ENCODE peak calls at places on chromosomes 4 and X, in ten cellular contexts. U is fibroblast of mammary gland, K is GM12864, S is heart left ventricle, M is fibroblast of pulmonary artery, H is nephron progenitor cell, A is mesothelial cell of epicardium, V is GM13977, E is psoas muscle, X is lower leg skin. Z is an unnamed sample.
A peak's percentile ranks its signal among the peaks of the same experiment; 100 is the strongest.

GRCh38 chr4:52983563-52984303 is 121.6 kb downstream of the RASL11B start:
- DNase-seq in V (peak; percentile 54), U (peak; percentile 75), E (no peak), S (no peak), H (peak; percentile 19), A (no peak), M (peak; percentile 73), K (peak; percentile 8), X (no peak), Z (peak; percentile 38)

GRCh38 chr4:143026459-143027170 is 158.1 kb upstream of the USP38 start:
- DNase-seq in H (no peak), S (no peak), K (no peak), U (peak; percentile 10), A (no peak), M (no peak), V (no peak), X (no peak), E (no peak), Z (no peak)

GRCh38 chrX:3286196-3286920 is 60.1 kb downstream of the MXRA5 start:
- DNase-seq in S (no peak), E (no peak), U (peak; percentile 73), X (no peak), V (no peak), H (no peak), M (peak; percentile 72), A (no peak), K (no peak), Z (no peak)

GRCh38 chr4:4923208-4923607 is 63.7 kb downstream of the MSX1 start:
- DNase-seq in K (no peak), X (peak; percentile 8), E (no peak), M (no peak), A (no peak), H (no peak), U (no peak), S (no peak), V (no peak), Z (no peak)

GRCh38 chr4:151518359-151518758 is 109.4 kb downstream of the FHIP1A start:
- DNase-seq in U (no peak), H (no peak), V (no peak), M (no peak), E (no peak), S (no peak), A (no peak), K (no peak), X (no peak), Z (no peak)

GRCh38 chrX:71542411-71542810 is 9.5 kb downstream of the OGT start:
- DNase-seq in K (no peak), E (no peak), U (peak; percentile 79), M (peak; percentile 76), S (no peak), H (no peak), X (no peak), V (no peak), A (no peak), Z (no peak)

GRCh38 chrX:121008920-121009319 is 23.4 kb upstream of the CT47A1 start:
- DNase-seq in H (no peak), E (no peak), X (no peak), U (peak; percentile 23), K (no peak), M (peak; percentile 71), A (no peak), S (no peak), V (no peak), Z (no peak)

GRCh38 chrX:119880552-119881437 is 9.2 kb downstream of the NDUFA1 start:
- DNase-seq in V (peak; percentile 73), E (no peak), M (peak; percentile 67), U (peak; percentile 67), H (peak; percentile 21), S (no peak), X (no peak), K (peak; percentile 21), A (no peak), Z (peak; percentile 62)

GRCh38 chr4:10045481-10045880 is 24.2 kb upstream of the SLC2A9 start:
- DNase-seq in H (no peak), X (no peak), A (no peak), M (peak; percentile 25), S (no peak), U (peak; percentile 37), K (no peak), V (no peak), E (no peak), Z (no peak)

GRCh38 chr4:78566834-78567501 is 15.4 kb downstream of the ANXA3 start:
- DNase-seq in X (no peak), S (no peak), A (no peak), E (no peak), K (peak; percentile 10), M (no peak), H (no peak), U (no peak), V (no peak), Z (no peak)

GRCh38 chr4:78059524-78059889 is 2.4 kb downstream of the FRAS1 start:
- DNase-seq in H (peak; percentile 62), V (peak; percentile 60), E (peak; percentile 65), S (no peak), U (peak; percentile 85), X (no peak), A (no peak), M (peak; percentile 84), K (no peak), Z (peak; percentile 31)

GRCh38 chr4:165779950-165780670 is 92.9 kb upstream of the TLL1 start:
- DNase-seq in M (no peak), X (no peak), A (no peak), K (no peak), E (no peak), H (no peak), U (peak; percentile 72), S (no peak), V (no peak), Z (no peak)
- TF ChIP-seq CTCF in M (no peak), X (no peak), A (no peak), K (no peak), E (no peak), H (no peak), U (no peak), S (no peak), V (no peak), Z (no peak)

DNA sequence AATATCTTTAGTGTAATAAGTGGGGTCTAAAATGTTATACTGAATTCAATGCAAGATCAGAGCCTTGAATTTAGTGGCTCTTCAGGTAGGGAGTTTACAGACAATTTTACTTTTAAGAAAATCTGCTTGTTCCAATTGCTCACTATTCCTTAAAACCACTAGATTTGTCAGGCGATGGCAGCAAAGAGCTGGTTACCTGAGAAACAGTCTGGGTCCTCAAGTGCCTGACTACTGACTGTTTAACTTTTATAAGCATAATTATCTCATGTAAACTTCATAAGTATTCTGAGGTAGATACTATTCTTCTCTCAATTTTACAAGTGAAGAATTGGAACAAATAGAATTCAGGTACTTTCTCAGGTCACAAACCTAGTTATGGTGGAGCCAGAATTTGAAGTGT is 84.3 kb downstream of the RRAGB start:
- DNase-seq in M (no peak), K (no peak), V (no peak), A (no peak), U (no peak), S (no peak), H (no peak), E (no peak), X (no peak), Z (no peak)
- TF ChIP-seq CTCF in M (no peak), K (no peak), V (no peak), A (no peak), U (no peak), S (no peak), H (no peak), E (no peak), X (no peak), Z (no peak)

GRCh38 chrX:74527344-74527743 is 87.1 kb downstream of the RLIM start:
- DNase-seq in S (no peak), H (no peak), A (no peak), K (no peak), E (no peak), X (no peak), V (no peak), M (no peak), U (no peak), Z (no peak)

GRCh38 chrX:74534569-74535038 is 79.8 kb downstream of the RLIM start:
- DNase-seq in K (no peak), X (no peak), S (no peak), V (peak; percentile 42), E (no peak), A (no peak), U (peak; percentile 36), H (no peak), M (no peak), Z (peak; percentile 21)

GRCh38 chrX:74529311-74529710 is 85.1 kb downstream of the RLIM start:
- DNase-seq in X (no peak), A (no peak), V (no peak), S (no peak), H (no peak), E (no peak), M (no peak), K (no peak), U (no peak), Z (no peak)

GRCh38 chrX:74535211-74535621 is 79.2 kb downstream of the RLIM start:
- DNase-seq in V (peak; percentile 51), H (peak; percentile 6), X (no peak), U (peak; percentile 68), M (peak; percentile 70), K (no peak), A (no peak), E (no peak), S (no peak), Z (peak; percentile 40)

GRCh38 chrX:74531081-74531480 is 83.3 kb downstream of the RLIM start:
- DNase-seq in M (no peak), H (no peak), K (no peak), V (no peak), X (no peak), E (no peak), S (no peak), A (no peak), U (no peak), Z (no peak)
- TF ChIP-seq CTCF in M (no peak), H (no peak), K (no peak), V (no peak), X (no peak), E (no peak), S (no peak), A (no peak), U (no peak), Z (no peak)

GRCh38 chrX:153870288-153870690 is 15.7 kb downstream of the L1CAM start:
- DNase-seq in S (no peak), H (no peak), V (peak; percentile 18), K (no peak), U (no peak), M (no peak), E (no peak), X (no peak), A (no peak), Z (no peak)

GRCh38 chrX:153871451-153871850 is 14.5 kb downstream of the L1CAM start:
- DNase-seq in M (no peak), S (no peak), U (no peak), K (no peak), E (no peak), X (no peak), V (no peak), H (peak; percentile 49), A (no peak), Z (no peak)

GRCh38 chrX:153869473-153870287 is 16.3 kb downstream of the L1CAM start:
- DNase-seq in E (no peak), V (peak; percentile 19), U (no peak), S (no peak), K (no peak), X (no peak), A (no peak), M (no peak), H (no peak), Z (no peak)

GRCh38 chrX:153871946-153872878 is 13.8 kb downstream of the L1CAM start:
- DNase-seq in E (no peak), M (no peak), U (no peak), A (no peak), S (no peak), H (no peak), V (peak; percentile 29), X (no peak), K (no peak), Z (no peak)

GRCh38 chrX:153870791-153871360 is 15.1 kb downstream of the L1CAM start:
- DNase-seq in S (no peak), E (no peak), V (peak; percentile 39), A (no peak), X (no peak), M (no peak), K (no peak), U (no peak), H (no peak), Z (no peak)
- TF ChIP-seq CTCF in S (no peak), E (no peak), V (no peak), A (no peak), X (no peak), M (no peak), K (no peak), U (no peak), H (no peak), Z (no peak)